ENCODE peak calls at places on chromosomes 4 and X, in eight cellular contexts. X, C, E, I, F, H, L and W are unnamed samples.

GRCh38 chr4:76654796-76655195 is 219.8 kb downstream of the SHROOM3 start:
- DNase-seq in X (no peak), C (no peak), E (no peak), I (no peak), F (no peak), H (no peak), L (no peak), W (no peak)

GRCh38 chr4:68906238-68907137 is 45.1 kb downstream of the UGT2A3 start:
- DNase-seq in X (no peak), C (no peak), E (no peak), I (no peak), F (no peak), H (no peak), L (no peak), W (no peak)

GRCh38 chr4:184386271-184386781 is 88.0 kb downstream of the IRF2 start:
- DNase-seq in X (no peak), C (no peak), E (peak; percentile 10), I (no peak), F (no peak), H (no peak), L (no peak), W (no peak)

GRCh38 chr4:168604496-168605373 is 107.9 kb downstream of the PALLD start:
- DNase-seq in X (no peak), C (no peak), E (no peak), I (no peak), F (no peak), H (peak; percentile 88), L (no peak), W (no peak)

GRCh38 chr4:127124919-127125318 is 507.8 kb upstream of the INTU start:
- DNase-seq in X (no peak), C (no peak), E (no peak), I (no peak), F (no peak), H (no peak), L (no peak), W (no peak)

GRCh38 chr4:150943126-150943525 is 72.0 kb downstream of the LRBA start:
- DNase-seq in X (no peak), C (no peak), E (no peak), I (no peak), F (no peak), H (no peak), L (no peak), W (no peak)

GRCh38 chr4:186058253-186058979 is 10.5 kb upstream of the TLR3 start:
- DNase-seq in X (no peak), C (no peak), E (peak; percentile 49), I (no peak), F (no peak), H (no peak), L (no peak), W (no peak)

GRCh38 chr4:145697332-145697731 is 17.4 kb downstream of the C4orf51 start:
- DNase-seq in X (no peak), C (no peak), E (no peak), I (no peak), F (no peak), H (no peak), L (no peak), W (no peak)

GRCh38 chrX:40167240-40168182 is 69.8 kb upstream of the BCOR start:
- DNase-seq in X (no peak), C (no peak), E (no peak), I (no peak), F (no peak), H (no peak), L (peak; percentile 63), W (no peak)

GRCh38 chr4:36285784-36286480 is 4.5 kb downstream of the DTHD1 start:
- DNase-seq in X (no peak), C (no peak), E (peak; percentile 44), I (peak; percentile 65), F (no peak), H (peak; percentile 72), L (no peak), W (no peak)

GRCh38 chr4:176293660-176294059 is 24.6 kb upstream of the ASB5 start:
- DNase-seq in X (no peak), C (no peak), E (no peak), I (no peak), F (no peak), H (no peak), L (no peak), W (no peak)

GRCh38 chrX:48613502-48614160 is 16.3 kb downstream of the WDR13 start:
- DNase-seq in X (no peak), C (no peak), E (no peak), I (no peak), F (no peak), H (no peak), L (no peak), W (no peak)

GRCh38 chrX:17741123-17741511 is 3.8 kb downstream of the SCML1 start:
- DNase-seq in X (no peak), C (no peak), E (no peak), I (no peak), F (no peak), H (no peak), L (no peak), W (no peak)

GRCh38 chr4:36997727-36998126 is 246.8 kb upstream of the NWD2 start:
- DNase-seq in X (no peak), C (no peak), E (peak; percentile 10), I (no peak), F (no peak), H (peak; percentile 30), L (no peak), W (no peak)

GRCh38 chr4:173505924-173506779 is 23.9 kb downstream of the HAND2 start:
- DNase-seq in X (no peak), C (no peak), E (peak; percentile 91), I (peak; percentile 21), F (peak; percentile 66), H (peak; percentile 37), L (peak; percentile 75), W (no peak)

GRCh38 chr4:153748378-153748777 is 11.4 kb downstream of the RNF175 start:
- DNase-seq in X (no peak), C (no peak), E (peak; percentile 58), I (no peak), F (peak; percentile 73), H (peak; percentile 71), L (peak; percentile 86), W (no peak)

GRCh38 chr4:125313497-125313896 is 1.3 kb upstream of the FAT4 start:
- DNase-seq in X (no peak), C (no peak), E (peak; percentile 48), I (peak; percentile 44), F (no peak), H (peak; percentile 72), L (no peak), W (peak; percentile 2)

GRCh38 chrX:63349307-63349706 is 1.8 kb downstream of the SPIN4 start:
- DNase-seq in X (no peak), C (peak; percentile 18), E (peak; percentile 0), I (no peak), F (no peak), H (no peak), L (no peak), W (peak; percentile 19)

GRCh38 chr4:98027827-98028226 is 115.4 kb downstream of the STPG2 start:
- DNase-seq in X (no peak), C (no peak), E (peak; percentile 60), I (no peak), F (no peak), H (peak; percentile 60), L (no peak), W (no peak)

GRCh38 chr4:96166806-96167205 is 326.9 kb downstream of the PDHA2 start:
- DNase-seq in X (no peak), C (no peak), E (no peak), I (no peak), F (no peak), H (no peak), L (no peak), W (no peak)